ENCODE peak calls at places on chromosomes 16 and 17, in eight cellular contexts. K, M, A, X, U, T, L and H are unnamed samples.
A peak's percentile ranks its signal among the peaks of the same experiment; 100 is the strongest.

GRCh38 chr16:11743308-11744074 is 834 bp upstream of the TXNDC11 start:
- DNase-seq in K (no peak), M (peak; percentile 4), A (no peak), X (peak; percentile 74), U (peak; percentile 50), T (no peak), L (peak; percentile 38), H (peak; percentile 25)

GRCh38 chr16:74730049-74730683 is 29.5 kb upstream of the MLKL start:
- DNase-seq in K (no peak), M (no peak), A (no peak), X (no peak), U (peak; percentile 5), T (no peak), L (peak; percentile 33), H (no peak)

GRCh38 chr16:75198135-75198600 is 8.8 kb downstream of the CTRB2 start:
- DNase-seq in K (no peak), M (no peak), A (no peak), X (peak; percentile 66), U (no peak), T (peak; percentile 61), L (no peak), H (no peak)

GRCh38 chr17:82388223-82388921 is 16.8 kb downstream of the UTS2R start:
- DNase-seq in K (no peak), M (no peak), A (no peak), X (no peak), U (no peak), T (no peak), L (no peak), H (no peak)

GRCh38 chr17:20266806-20267458 is 200.4 kb downstream of the LGALS9B start:
- DNase-seq in K (no peak), M (no peak), A (no peak), X (peak; percentile 41), U (peak; percentile 89), T (peak; percentile 60), L (no peak), H (no peak)

GRCh38 chr17:78317817-78318400 is 42.0 kb downstream of the SOCS3 start:
- DNase-seq in K (no peak), M (no peak), A (no peak), X (no peak), U (no peak), T (no peak), L (no peak), H (no peak)

GRCh38 chr16:12090162-12090552 is 113.6 kb downstream of the SNX29 start:
- DNase-seq in K (no peak), M (no peak), A (peak; percentile 30), X (no peak), U (no peak), T (no peak), L (no peak), H (no peak)

GRCh38 chr16:66551362-66551761 is 1.0 kb upstream of the CKLF start:
- DNase-seq in K (peak; percentile 22), M (peak; percentile 37), A (peak; percentile 46), X (peak; percentile 32), U (peak; percentile 24), T (no peak), L (peak; percentile 59), H (no peak)

GRCh38 chr16:87671221-87671620 is 68.9 kb downstream of the JPH3 start:
- DNase-seq in K (no peak), M (no peak), A (no peak), X (no peak), U (no peak), T (no peak), L (no peak), H (no peak)

GRCh38 chr17:66040402-66040801 is 151.5 kb downstream of the CEP112 start:
- DNase-seq in K (no peak), M (no peak), A (peak; percentile 13), X (no peak), U (no peak), T (no peak), L (no peak), H (no peak)
- TF ChIP-seq CTCF in K (peak; percentile 26), M (no peak), A (no peak), X (no peak), U (no peak), T (no peak), L (peak; percentile 29), H (no peak)

GRCh38 chr16:24535827-24536226 is 3.5 kb upstream of the RBBP6 start:
- DNase-seq in K (no peak), M (no peak), A (no peak), X (no peak), U (no peak), T (no peak), L (no peak), H (no peak)
- TF ChIP-seq CTCF in K (no peak), M (no peak), A (no peak), X (no peak), U (no peak), T (no peak), L (no peak), H (peak; percentile 25)

DNA sequence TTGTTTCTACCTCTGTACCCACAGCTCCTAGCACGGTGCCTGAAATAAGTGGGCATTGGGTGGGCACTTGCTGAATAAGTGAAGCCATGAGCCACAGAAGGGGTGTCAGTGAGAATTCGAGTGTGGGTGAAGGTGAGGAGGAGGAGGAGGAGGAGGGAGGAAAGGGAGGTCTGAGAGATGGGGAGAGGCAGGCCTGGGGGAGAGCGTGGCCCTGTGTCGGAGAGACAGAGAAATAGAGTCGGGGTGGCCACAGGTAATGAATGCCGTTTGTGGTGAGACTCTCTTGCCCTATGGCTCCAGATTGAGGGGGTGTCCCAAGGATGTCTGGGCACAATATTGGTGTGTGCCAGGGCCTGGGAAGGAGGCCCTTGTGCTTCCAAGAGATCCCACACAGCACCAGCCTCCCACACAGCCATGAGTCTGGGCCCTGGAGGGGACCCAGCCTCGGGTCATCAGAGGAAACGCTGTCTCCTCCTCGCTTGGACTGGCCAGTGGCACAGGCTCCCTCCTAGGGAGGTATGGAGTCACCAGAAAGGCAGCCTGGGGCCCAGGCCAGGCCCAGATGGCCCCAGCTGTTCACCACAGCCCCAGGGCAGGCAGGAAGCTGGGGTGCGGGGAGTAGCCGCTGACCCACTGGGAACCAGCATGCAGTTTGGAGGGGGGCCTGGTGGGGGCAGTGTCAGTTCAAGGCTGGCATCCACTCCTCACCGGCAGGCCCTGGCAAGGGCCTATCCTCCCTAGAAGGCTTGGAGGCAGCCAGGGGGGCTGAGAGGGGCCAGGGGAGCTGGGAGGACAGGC is 49.0 kb downstream of the SDK2 start:
- DNase-seq in K (peak; percentile 71), M (peak; percentile 47), A (peak; percentile 85), X (peak; percentile 62), U (no peak), T (no peak), L (peak; percentile 72), H (no peak)
- TF ChIP-seq CTCF in K (peak; percentile 64), M (peak; percentile 43), A (peak; percentile 75), X (peak; percentile 40), U (no peak), T (peak; percentile 24), L (peak; percentile 34), H (no peak)

DNA sequence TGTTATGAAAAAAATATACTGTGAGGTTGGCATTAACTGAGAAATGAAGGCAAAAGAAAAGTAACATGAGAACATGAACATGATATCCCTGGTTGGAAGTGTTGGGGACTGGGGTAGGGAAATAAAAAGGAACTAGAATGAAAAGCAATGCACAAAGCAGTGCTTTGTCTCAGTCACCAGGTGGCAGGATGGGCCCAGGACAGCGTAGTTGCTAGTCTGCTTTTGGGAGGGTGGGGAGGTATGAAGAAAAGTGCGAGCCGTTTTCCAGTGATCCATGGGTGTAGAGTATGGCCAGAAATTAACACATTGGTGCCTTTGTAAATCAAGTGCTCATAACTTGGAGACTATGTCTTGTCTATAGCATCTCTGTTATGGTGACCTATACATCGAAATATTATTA is 662.5 kb upstream of the SALL1 start:
- DNase-seq in K (no peak), M (no peak), A (peak; percentile 63), X (no peak), U (no peak), T (no peak), L (no peak), H (no peak)
- TF ChIP-seq CTCF in K (peak; percentile 28), M (peak; percentile 33), A (peak; percentile 51), X (no peak), U (no peak), T (peak; percentile 19), L (no peak), H (peak; percentile 46)

DNA sequence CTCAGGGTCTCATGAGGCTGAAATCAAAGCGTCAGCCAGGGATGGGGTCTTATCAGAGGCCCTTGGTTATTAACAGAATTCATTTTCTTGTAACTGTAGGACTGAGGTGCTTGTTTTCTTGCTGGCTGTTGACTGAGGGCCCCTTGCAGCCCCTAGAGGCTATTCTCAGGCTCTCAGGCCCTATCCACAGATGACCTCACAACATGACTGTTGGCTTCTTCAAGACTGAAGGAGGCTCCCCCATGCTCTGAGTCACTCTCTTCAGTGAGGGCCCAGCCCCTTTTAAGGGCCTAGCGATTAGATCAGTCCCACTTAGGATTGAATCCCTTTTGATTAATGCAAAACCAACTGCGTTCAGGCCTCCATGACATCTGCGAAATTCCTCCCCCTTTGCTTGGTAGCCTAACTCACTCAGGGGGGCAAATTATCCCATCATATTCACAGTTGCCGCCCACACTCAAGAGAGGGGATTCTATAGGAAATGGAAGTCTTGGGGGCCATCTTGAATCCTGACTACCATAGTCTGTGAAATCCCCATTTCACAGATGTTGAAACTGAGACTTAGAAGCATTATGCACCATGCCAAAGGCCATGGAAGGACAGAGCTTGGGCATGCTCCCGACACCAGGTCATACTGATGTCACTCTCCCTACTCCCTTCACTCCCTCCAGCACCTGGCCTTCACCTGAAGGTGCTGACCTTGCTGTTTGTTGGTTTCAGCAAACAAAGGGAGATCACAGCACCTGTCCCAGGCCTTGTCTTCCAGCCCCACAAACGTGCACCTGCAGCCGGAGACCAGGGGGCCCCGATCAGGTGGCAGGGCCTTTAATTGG is 592.3 kb downstream of the MAF start:
- DNase-seq in K (no peak), M (no peak), A (no peak), X (no peak), U (no peak), T (no peak), L (no peak), H (no peak)
- TF ChIP-seq CTCF in K (no peak), M (no peak), A (no peak), X (no peak), U (no peak), T (no peak), L (no peak), H (no peak)

GRCh38 chr16:82329070-82329469 is 159.0 kb upstream of the MPHOSPH6 start:
- DNase-seq in K (no peak), M (no peak), A (no peak), X (no peak), U (no peak), T (no peak), L (no peak), H (no peak)

GRCh38 chr16:82322177-82322576 is 152.2 kb upstream of the MPHOSPH6 start:
- DNase-seq in K (no peak), M (no peak), A (no peak), X (no peak), U (no peak), T (no peak), L (no peak), H (no peak)

GRCh38 chr16:82317411-82318168 is 147.6 kb upstream of the MPHOSPH6 start:
- DNase-seq in K (no peak), M (no peak), A (no peak), X (peak; percentile 3), U (peak; percentile 16), T (no peak), L (no peak), H (no peak)

DNA sequence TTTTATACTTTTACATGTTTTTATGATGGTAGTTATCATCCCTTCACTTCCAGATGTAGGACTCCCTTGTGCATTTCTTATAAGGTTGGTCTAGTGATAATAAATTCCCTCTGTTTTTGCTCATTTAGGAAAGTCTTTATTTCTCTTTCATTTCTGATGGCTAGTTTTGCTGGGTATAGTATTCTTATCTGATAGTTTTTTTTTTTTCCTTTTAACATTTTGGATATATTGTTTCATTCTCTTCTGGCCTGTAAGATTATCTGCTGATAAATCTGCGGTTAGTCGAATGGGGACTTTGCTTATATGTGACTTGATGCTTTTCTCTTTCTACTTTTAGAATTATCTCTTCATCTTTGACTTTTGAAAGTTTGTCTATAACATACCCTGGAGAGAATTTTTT is 153.1 kb upstream of the MPHOSPH6 start:
- DNase-seq in K (no peak), M (no peak), A (no peak), X (no peak), U (no peak), T (no peak), L (no peak), H (no peak)
- TF ChIP-seq CTCF in K (no peak), M (no peak), A (no peak), X (no peak), U (no peak), T (no peak), L (no peak), H (no peak)